ENCODE peak calls at places on chromosome 12, in five cellular contexts. One of them, this sample, is unnamed.

GRCh38 chr12:5220835-5221234 is 177.2 kb downstream of the KCNA5 start:
- DNase-seq in EH: peak
- DNase-seq in chondrocyte: no peak
- DNase-seq in progenitor cell of endocrine pancreas: no peak
- DNase-seq in HFF-Myc: no peak
- DNase-seq in this sample: no peak

GRCh38 chr12:93097417-93097816 is 168.3 kb upstream of the EEA1 start:
- DNase-seq in chondrocyte: no peak
- DNase-seq in HFF-Myc: no peak
- DNase-seq in EH: no peak
- DNase-seq in progenitor cell of endocrine pancreas: no peak
- DNase-seq in this sample: no peak

GRCh38 chr12:120799417-120800045 is 73.9 kb downstream of the ACADS start:
- DNase-seq in HFF-Myc: no peak
- DNase-seq in chondrocyte: no peak
- DNase-seq in EH: peak
- DNase-seq in progenitor cell of endocrine pancreas: no peak
- DNase-seq in this sample: no peak

GRCh38 chr12:750356-751191 is 1.8 kb upstream of the WNK1 start:
- DNase-seq in chondrocyte: no peak
- DNase-seq in EH: no peak
- DNase-seq in progenitor cell of endocrine pancreas: no peak
- DNase-seq in HFF-Myc: no peak
- DNase-seq in this sample: peak

GRCh38 chr12:1806301-1807106 is 13.9 kb upstream of the LRTM2 start:
- DNase-seq in HFF-Myc: no peak
- DNase-seq in EH: no peak
- DNase-seq in progenitor cell of endocrine pancreas: no peak
- DNase-seq in chondrocyte: peak
- DNase-seq in this sample: no peak

GRCh38 chr12:101746661-101747060 is 7.4 kb upstream of the SYCP3 start:
- DNase-seq in HFF-Myc: no peak
- DNase-seq in chondrocyte: no peak
- DNase-seq in EH: peak
- DNase-seq in progenitor cell of endocrine pancreas: no peak
- DNase-seq in this sample: no peak

GRCh38 chr12:122333142-122334087 is 67.1 kb upstream of the VPS33A start:
- DNase-seq in progenitor cell of endocrine pancreas: no peak
- DNase-seq in HFF-Myc: no peak
- DNase-seq in EH: no peak
- DNase-seq in chondrocyte: no peak
- DNase-seq in this sample: no peak

GRCh38 chr12:70617450-70617849 is 19.8 kb downstream of the PTPRB start:
- DNase-seq in chondrocyte: no peak
- DNase-seq in EH: no peak
- DNase-seq in progenitor cell of endocrine pancreas: no peak
- DNase-seq in HFF-Myc: no peak
- DNase-seq in this sample: no peak

GRCh38 chr12:28127455-28127854 is 62.8 kb upstream of the CCDC91 start:
- DNase-seq in HFF-Myc: no peak
- DNase-seq in chondrocyte: no peak
- DNase-seq in progenitor cell of endocrine pancreas: no peak
- DNase-seq in EH: no peak
- DNase-seq in this sample: no peak

GRCh38 chr12:117547209-117547608 is 185.8 kb upstream of the NOS1 start:
- DNase-seq in HFF-Myc: no peak
- DNase-seq in EH: no peak
- DNase-seq in progenitor cell of endocrine pancreas: no peak
- DNase-seq in chondrocyte: no peak
- DNase-seq in this sample: no peak

GRCh38 chr12:57101892-57102695 is 9.1 kb downstream of the STAT6 start:
- DNase-seq in EH: no peak
- DNase-seq in progenitor cell of endocrine pancreas: no peak
- DNase-seq in HFF-Myc: no peak
- DNase-seq in chondrocyte: no peak
- DNase-seq in this sample: no peak

GRCh38 chr12:48979602-48980388 is 1.7 kb downstream of the WNT1 start:
- DNase-seq in HFF-Myc: no peak
- DNase-seq in EH: no peak
- DNase-seq in progenitor cell of endocrine pancreas: no peak
- DNase-seq in chondrocyte: no peak
- DNase-seq in this sample: no peak

GRCh38 chr12:132167610-132168310 is 23.5 kb downstream of the NOC4L start:
- DNase-seq in EH: no peak
- DNase-seq in HFF-Myc: no peak
- DNase-seq in progenitor cell of endocrine pancreas: no peak
- DNase-seq in chondrocyte: peak
- DNase-seq in this sample: no peak

GRCh38 chr12:42143401-42144173 is 1.1 kb downstream of the GXYLT1 start:
- DNase-seq in chondrocyte: no peak
- DNase-seq in HFF-Myc: no peak
- DNase-seq in EH: peak
- DNase-seq in progenitor cell of endocrine pancreas: no peak
- DNase-seq in this sample: peak

GRCh38 chr12:87982208-87982607 is 47.0 kb downstream of the C12orf50 start:
- DNase-seq in chondrocyte: no peak
- DNase-seq in HFF-Myc: no peak
- DNase-seq in EH: peak
- DNase-seq in progenitor cell of endocrine pancreas: no peak
- DNase-seq in this sample: no peak

GRCh38 chr12:49264466-49264872 is 413 bp upstream of the TUBA1C start:
- DNase-seq in HFF-Myc: no peak
- DNase-seq in progenitor cell of endocrine pancreas: no peak
- DNase-seq in chondrocyte: peak
- DNase-seq in EH: peak
- DNase-seq in this sample: peak

GRCh38 chr12:78331764-78332163 is 501.1 kb downstream of the NAV3 start:
- DNase-seq in HFF-Myc: no peak
- DNase-seq in EH: no peak
- DNase-seq in progenitor cell of endocrine pancreas: no peak
- DNase-seq in chondrocyte: no peak
- DNase-seq in this sample: no peak

GRCh38 chr12:12705833-12706520 is 10.0 kb upstream of the GPR19 start:
- DNase-seq in chondrocyte: no peak
- DNase-seq in HFF-Myc: no peak
- DNase-seq in progenitor cell of endocrine pancreas: no peak
- DNase-seq in EH: no peak
- DNase-seq in this sample: no peak

GRCh38 chr12:114902665-114903393 is 218.9 kb upstream of the TBX3 start:
- DNase-seq in EH: peak
- DNase-seq in chondrocyte: no peak
- DNase-seq in HFF-Myc: no peak
- DNase-seq in progenitor cell of endocrine pancreas: no peak
- DNase-seq in this sample: no peak

GRCh38 chr12:124713436-124714082 is 146.1 kb upstream of the NCOR2 start:
- DNase-seq in HFF-Myc: no peak
- DNase-seq in EH: peak
- DNase-seq in chondrocyte: no peak
- DNase-seq in progenitor cell of endocrine pancreas: no peak
- DNase-seq in this sample: peak

GRCh38 chr12:82565982-82566381 is 120.7 kb upstream of the TMTC2 start:
- DNase-seq in HFF-Myc: no peak
- DNase-seq in chondrocyte: no peak
- DNase-seq in EH: no peak
- DNase-seq in progenitor cell of endocrine pancreas: no peak
- DNase-seq in this sample: no peak

GRCh38 chr12:10491766-10492165 is 13.9 kb upstream of the EIF2S3B start:
- DNase-seq in EH: no peak
- DNase-seq in HFF-Myc: no peak
- DNase-seq in progenitor cell of endocrine pancreas: no peak
- DNase-seq in chondrocyte: no peak
- DNase-seq in this sample: no peak

GRCh38 chr12:117518594-117519270 is 157.3 kb upstream of the NOS1 start:
- DNase-seq in HFF-Myc: no peak
- DNase-seq in progenitor cell of endocrine pancreas: no peak
- DNase-seq in EH: peak
- DNase-seq in chondrocyte: no peak
- DNase-seq in this sample: no peak

GRCh38 chr12:62715086-62715786 is 219.7 kb downstream of the PPM1H start:
- DNase-seq in progenitor cell of endocrine pancreas: no peak
- DNase-seq in EH: no peak
- DNase-seq in HFF-Myc: no peak
- DNase-seq in chondrocyte: no peak
- DNase-seq in this sample: no peak

GRCh38 chr12:79911889-79912656 is 22.8 kb downstream of the PPP1R12A start:
- DNase-seq in HFF-Myc: no peak
- DNase-seq in EH: peak
- DNase-seq in progenitor cell of endocrine pancreas: no peak
- DNase-seq in chondrocyte: no peak
- DNase-seq in this sample: no peak

GRCh38 chr12:31966558-31967205 is 7.5 kb downstream of the RESF1 start:
- DNase-seq in progenitor cell of endocrine pancreas: no peak
- DNase-seq in chondrocyte: no peak
- DNase-seq in EH: no peak
- DNase-seq in HFF-Myc: no peak
- DNase-seq in this sample: no peak

GRCh38 chr12:69836015-69836414 is 11.0 kb downstream of the MYRFL start:
- DNase-seq in chondrocyte: no peak
- DNase-seq in EH: no peak
- DNase-seq in HFF-Myc: no peak
- DNase-seq in progenitor cell of endocrine pancreas: no peak
- DNase-seq in this sample: no peak

GRCh38 chr12:28033538-28033915 is 61.0 kb upstream of the PTHLH start:
- DNase-seq in EH: peak
- DNase-seq in HFF-Myc: no peak
- DNase-seq in progenitor cell of endocrine pancreas: no peak
- DNase-seq in chondrocyte: no peak
- DNase-seq in this sample: no peak

GRCh38 chr12:78210894-78211302 is 380.2 kb downstream of the NAV3 start:
- DNase-seq in progenitor cell of endocrine pancreas: no peak
- DNase-seq in HFF-Myc: peak
- DNase-seq in EH: peak
- DNase-seq in chondrocyte: no peak
- DNase-seq in this sample: no peak

GRCh38 chr12:1104088-1104800 is 113.2 kb downstream of the ERC1 start:
- DNase-seq in HFF-Myc: no peak
- DNase-seq in EH: no peak
- DNase-seq in chondrocyte: no peak
- DNase-seq in progenitor cell of endocrine pancreas: no peak
- DNase-seq in this sample: no peak

GRCh38 chr12:122072031-122072970 is 6.3 kb upstream of the MLXIP start:
- DNase-seq in EH: peak
- DNase-seq in progenitor cell of endocrine pancreas: no peak
- DNase-seq in HFF-Myc: no peak
- DNase-seq in chondrocyte: no peak
- DNase-seq in this sample: no peak

GRCh38 chr12:27220057-27220987 is 23.8 kb upstream of the STK38L start:
- DNase-seq in chondrocyte: no peak
- DNase-seq in HFF-Myc: no peak
- DNase-seq in EH: peak
- DNase-seq in progenitor cell of endocrine pancreas: no peak
- DNase-seq in this sample: no peak

GRCh38 chr12:1443421-1444141 is 150.8 kb downstream of the FBXL14 start:
- DNase-seq in chondrocyte: no peak
- DNase-seq in progenitor cell of endocrine pancreas: no peak
- DNase-seq in EH: peak
- DNase-seq in HFF-Myc: no peak
- DNase-seq in this sample: no peak